ENCODE peak calls at places on chromosomes 11 and 22, in eight cellular contexts. E is mesothelial cell of epicardium, G is HFF-Myc, D is cardiac fibroblast, W is GM12865, Z is psoas muscle, O is AG09309, S is kidney. P is an unnamed sample.

GRCh38 chr11:2552202-2552601 is 107.4 kb downstream of the KCNQ1 start:
- DNase-seq in E (no peak), G (no peak), Z (no peak), D (no peak), O (no peak), S (no peak), W (no peak), P (no peak)

GRCh38 chr11:86737752-86738151 is 62.6 kb upstream of the PRSS23 start:
- DNase-seq in D (peak; percentile 92), E (no peak), W (no peak), Z (no peak), O (no peak), S (no peak), G (no peak), P (peak; percentile 78)

GRCh38 chr11:134572741-134573675 is 161.0 kb upstream of the B3GAT1 start:
- DNase-seq in W (no peak), S (no peak), D (no peak), E (no peak), Z (no peak), G (no peak), O (no peak), P (no peak)

GRCh38 chr11:73982595-73982989 is at the start of gene UCP2:
- DNase-seq in Z (peak; percentile 91), O (no peak), W (peak; percentile 91), D (no peak), S (peak; percentile 95), E (peak; percentile 75), G (no peak), P (no peak)

GRCh38 chr11:63869171-63869591 is 30.3 kb downstream of the MARK2 start:
- DNase-seq in Z (no peak), S (peak; percentile 56), G (no peak), D (no peak), O (no peak), E (no peak), W (no peak), P (no peak)

GRCh38 chr22:23912293-23912903 is 18.2 kb downstream of the MIF start:
- DNase-seq in O (no peak), S (no peak), Z (no peak), E (no peak), W (no peak), D (no peak), G (no peak), P (no peak)

GRCh38 chr11:132944557-132944920 is 587.8 kb downstream of the OPCML start:
- DNase-seq in S (no peak), D (no peak), G (no peak), E (no peak), W (no peak), O (no peak), Z (no peak), P (no peak)

GRCh38 chr11:9760180-9760550 is 96.3 kb downstream of the SWAP70 start:
- DNase-seq in W (no peak), Z (peak; percentile 92), G (no peak), O (peak; percentile 86), S (peak; percentile 96), D (peak; percentile 97), E (no peak), P (peak; percentile 55)

GRCh38 chr11:10490032-10490397 is 35.0 kb downstream of the AMPD3 start:
- DNase-seq in G (no peak), O (no peak), W (no peak), D (no peak), Z (no peak), S (no peak), E (no peak), P (no peak)

GRCh38 chr11:134224710-134225662 is 515 bp downstream of the VPS26B start:
- DNase-seq in Z (peak; percentile 66), W (peak; percentile 58), E (peak; percentile 45), G (no peak), O (no peak), D (peak; percentile 29), S (peak; percentile 87), P (peak; percentile 49)

GRCh38 chr11:103806130-103806900 is 230.1 kb upstream of the DDI1 start:
- DNase-seq in O (peak; percentile 51), D (peak; percentile 86), G (peak; percentile 27), W (peak; percentile 7), Z (no peak), S (no peak), E (no peak), P (peak; percentile 66)

GRCh38 chr11:59615637-59616395 is at the start of gene OSBP:
- DNase-seq in O (peak; percentile 100), G (peak; percentile 100), W (peak; percentile 100), E (peak; percentile 98), D (peak; percentile 100), S (peak; percentile 99), Z (peak; percentile 100), P (peak; percentile 100)
- TF ChIP-seq CTCF in O (no peak), G (no peak), W (no peak), E (no peak), D (no peak), S (no peak), Z (no peak), P (no peak)

GRCh38 chr11:44116433-44116832 is 21.0 kb downstream of the EXT2 start:
- DNase-seq in E (no peak), W (no peak), O (no peak), Z (no peak), S (no peak), G (no peak), D (no peak), P (no peak)

GRCh38 chr11:44125598-44125997 is 30.1 kb downstream of the EXT2 start:
- DNase-seq in E (no peak), W (no peak), G (no peak), Z (no peak), S (no peak), O (no peak), D (no peak), P (no peak)

GRCh38 chr11:44120169-44120568 is 24.7 kb downstream of the EXT2 start:
- DNase-seq in O (no peak), S (no peak), Z (no peak), G (no peak), D (peak; percentile 30), E (no peak), W (no peak), P (peak; percentile 11)
- TF ChIP-seq CTCF in O (peak; percentile 32), S (no peak), Z (peak; percentile 55), G (peak; percentile 32), D (peak; percentile 46), E (no peak), W (no peak), P (peak; percentile 27)

GRCh38 chr11:61392991-61393595 is 706 bp downstream of the TMEM216 start:
- DNase-seq in E (no peak), W (peak; percentile 30), G (no peak), Z (no peak), S (no peak), O (no peak), D (no peak), P (no peak)
- TF ChIP-seq CTCF in E (no peak), W (peak; percentile 11), G (peak; percentile 29), Z (no peak), S (no peak), O (peak; percentile 47), D (no peak), P (no peak)

DNA sequence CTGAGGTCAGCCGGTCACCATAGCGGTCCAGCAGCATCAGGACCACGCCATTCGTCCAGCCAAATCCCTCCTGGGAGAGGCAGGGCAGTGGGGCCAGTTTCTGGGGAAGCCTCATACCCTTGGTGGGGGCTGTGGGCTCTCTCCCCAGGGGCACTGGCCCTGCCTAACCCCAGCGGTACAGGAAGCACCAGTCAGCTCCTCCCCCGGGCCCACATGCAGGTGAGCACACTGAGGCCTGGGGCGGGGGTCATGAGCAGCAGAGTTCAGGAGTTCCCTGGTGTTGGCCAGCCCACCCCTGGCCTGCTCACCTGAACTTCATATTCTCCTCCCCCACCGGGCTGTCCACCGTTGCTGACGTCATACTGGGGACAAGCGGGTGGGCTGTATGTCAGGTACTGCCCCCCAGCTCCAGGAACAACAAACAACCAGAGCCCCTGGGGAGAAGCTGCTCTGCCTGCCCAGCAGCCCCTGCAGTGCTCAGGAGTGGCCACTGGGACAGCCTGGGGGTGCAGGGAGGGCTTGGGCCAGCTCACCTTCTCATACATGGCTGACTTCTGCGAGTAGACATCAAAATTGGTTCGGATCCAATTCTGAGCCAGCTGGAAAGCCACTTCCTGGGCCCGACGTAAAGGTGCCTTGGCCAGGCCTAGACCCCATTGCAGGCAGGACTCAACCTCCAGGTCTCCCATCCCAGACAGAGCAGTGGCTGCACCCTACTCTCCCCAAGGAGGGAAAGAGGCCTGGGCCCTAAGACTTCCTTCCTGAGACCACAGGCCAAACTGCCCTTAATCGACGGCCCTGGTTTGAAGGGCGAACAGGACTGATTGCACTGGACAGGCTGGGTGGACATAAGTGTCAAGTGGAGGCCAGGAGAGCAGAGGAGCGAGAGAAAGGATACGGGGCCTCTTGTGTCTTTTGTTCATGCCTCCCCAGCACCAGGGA is 20.8 kb downstream of the TREH start:
- DNase-seq in O (no peak), Z (no peak), W (no peak), G (no peak), E (no peak), D (no peak), S (peak; percentile 77), P (no peak)
- TF ChIP-seq CTCF in O (peak; percentile 12), Z (no peak), W (no peak), G (no peak), E (no peak), D (peak; percentile 8), S (peak; percentile 19), P (no peak)

DNA sequence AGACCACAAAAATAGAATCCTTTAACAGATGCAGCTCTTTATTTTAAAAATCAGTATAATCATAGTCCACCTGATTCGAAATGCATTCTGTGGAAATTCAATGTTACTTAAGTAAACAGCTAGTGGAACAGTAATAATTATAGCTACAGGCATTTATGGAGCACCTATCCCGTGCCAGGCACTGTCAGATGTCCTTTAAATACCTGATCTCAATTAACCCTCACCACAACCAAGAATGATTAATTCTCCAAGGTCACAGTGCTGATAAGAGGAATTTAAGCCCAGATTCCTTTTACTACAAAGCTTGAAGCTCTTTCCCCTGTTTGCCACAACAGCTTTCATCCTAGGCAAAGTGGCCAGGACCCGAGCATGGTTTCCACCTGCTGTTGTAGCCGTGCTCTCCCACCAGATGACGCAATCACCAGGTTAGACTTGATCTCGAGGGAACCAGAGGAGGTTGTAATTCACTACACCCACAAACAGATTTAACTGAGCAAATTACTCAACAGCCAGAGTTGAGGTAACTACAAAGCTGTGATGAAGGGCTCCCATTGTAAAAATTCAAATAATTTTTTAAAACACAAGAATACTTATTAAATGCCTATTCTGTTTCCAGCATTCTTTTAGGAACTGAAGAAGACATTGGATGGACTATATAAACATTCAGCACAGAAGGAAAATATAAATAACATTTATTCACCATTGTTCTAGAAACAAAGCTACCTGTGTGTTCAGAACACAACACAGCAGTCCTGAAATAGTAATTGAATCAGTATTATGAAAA is 10.3 kb downstream of the PRDM10 start:
- DNase-seq in D (peak; percentile 28), O (no peak), W (peak; percentile 54), E (peak; percentile 48), Z (no peak), S (peak; percentile 68), G (peak; percentile 20), P (peak; percentile 81)
- TF ChIP-seq CTCF in D (no peak), O (no peak), W (peak; percentile 55), E (no peak), Z (peak; percentile 28), S (peak; percentile 55), G (peak; percentile 26), P (peak; percentile 32)

P was measured in MCF 10A.